ENCODE peak calls at places on chromosome 12, in six cellular contexts. D, C, T, Y, U and J are unnamed samples.
A peak's percentile ranks its signal among the peaks of the same experiment; 100 is the strongest.

GRCh38 chr12:50686976-50687375 is 76.9 kb upstream of the ATF1 start:
- DNase-seq in C (no peak), U (no peak), Y (no peak), D (no peak), T (no peak), J (no peak)

GRCh38 chr12:125145196-125145595 is 80.0 kb downstream of the AACS start:
- DNase-seq in D (no peak), U (no peak), T (peak; percentile 25), C (no peak), Y (no peak), J (no peak)

GRCh38 chr12:113815031-113815430 is 151.1 kb downstream of the RBM19 start:
- DNase-seq in C (no peak), U (no peak), Y (no peak), D (no peak), T (no peak), J (no peak)

GRCh38 chr12:93904124-93904523 is 226.9 kb downstream of the CRADD start:
- DNase-seq in C (no peak), D (no peak), T (no peak), Y (no peak), U (no peak), J (no peak)

GRCh38 chr12:113247123-113248045 is 26.1 kb downstream of the TPCN1 start:
- DNase-seq in D (no peak), T (no peak), Y (no peak), U (no peak), C (no peak), J (no peak)

GRCh38 chr12:46401703-46402102 is 29.1 kb upstream of the SLC38A2 start:
- DNase-seq in D (no peak), Y (no peak), C (no peak), U (no peak), T (peak; percentile 79), J (no peak)

GRCh38 chr12:62517887-62518286 is 51.3 kb downstream of the MON2 start:
- DNase-seq in U (no peak), Y (peak; percentile 16), T (no peak), C (no peak), D (no peak), J (no peak)

GRCh38 chr12:65655074-65655493 is 169.2 kb upstream of the HMGA2 start:
- DNase-seq in C (no peak), Y (no peak), U (no peak), D (no peak), T (no peak), J (no peak)

GRCh38 chr12:25827141-25827540 is 131.3 kb upstream of the RASSF8 start:
- DNase-seq in U (no peak), Y (no peak), T (no peak), C (no peak), D (no peak), J (no peak)

GRCh38 chr12:86600664-86601231 is 344.6 kb upstream of the MGAT4C start:
- DNase-seq in T (no peak), C (no peak), U (no peak), D (no peak), Y (no peak), J (no peak)

GRCh38 chr12:39723831-39724230 is 104.2 kb upstream of the ABCD2 start:
- DNase-seq in T (peak; percentile 48), D (no peak), C (no peak), Y (no peak), U (no peak), J (no peak)

GRCh38 chr12:96183734-96184370 is 10.3 kb upstream of the ELK3 start:
- DNase-seq in Y (no peak), D (no peak), U (no peak), T (no peak), C (no peak), J (no peak)

GRCh38 chr12:46942579-46942978 is 116.8 kb upstream of the SLC38A4 start:
- DNase-seq in C (no peak), D (no peak), Y (no peak), U (no peak), T (peak; percentile 86), J (no peak)

GRCh38 chr12:66829660-66830325 is 150.9 kb upstream of the GRIP1 start:
- DNase-seq in D (no peak), T (no peak), U (no peak), C (no peak), Y (peak; percentile 22), J (no peak)

GRCh38 chr12:106758349-106758951 is 16.0 kb upstream of the RIC8B start:
- DNase-seq in D (no peak), C (no peak), T (no peak), U (no peak), Y (no peak), J (no peak)

GRCh38 chr12:120437735-120438494 is at the start of gene COX6A1:
- DNase-seq in Y (peak; percentile 96), U (peak; percentile 99), C (peak; percentile 98), T (peak; percentile 96), D (peak; percentile 95), J (peak; percentile 99)